ENCODE peak calls at places on chromosomes 4 and X, in four cellular contexts. I is mesenchymal stem cell, P is mesendoderm, H is H9. B is an unnamed sample.

GRCh38 chr4:81565137-81565870 is 93.6 kb upstream of the RASGEF1B start:
- DNase-seq in H (no peak), I (peak), P (peak), B (no peak)

GRCh38 chr4:125368161-125368560 is 53.4 kb downstream of the FAT4 start:
- DNase-seq in I (peak), P (no peak), H (no peak), B (peak)

GRCh38 chr4:19739101-19739651 is 512.5 kb upstream of the SLIT2 start:
- DNase-seq in I (peak), P (peak), H (no peak), B (peak)

GRCh38 chr4:148367756-148368155 is 74.5 kb downstream of the NR3C2 start:
- DNase-seq in P (no peak), H (no peak), I (no peak), B (no peak)

GRCh38 chrX:39910651-39911050 is 187.1 kb downstream of the BCOR start:
- DNase-seq in I (no peak), H (no peak), P (no peak), B (no peak)

GRCh38 chr4:155026715-155027114 is 181.7 kb upstream of the NPY2R start:
- DNase-seq in P (no peak), H (no peak), I (no peak), B (no peak)

GRCh38 chr4:67288964-67289363 is 256.3 kb downstream of the CENPC start:
- DNase-seq in P (peak), H (peak), I (peak), B (no peak)

GRCh38 chr4:150004481-150004880 is 73.8 kb upstream of the DCLK2 start:
- DNase-seq in I (peak), P (no peak), H (no peak), B (peak)

GRCh38 chrX:130702867-130703707 is 199.9 kb downstream of the ENOX2 start:
- DNase-seq in P (no peak), H (no peak), I (peak), B (no peak)

GRCh38 chrX:49082472-49082871 is 2.8 kb upstream of the WDR45 start:
- DNase-seq in P (no peak), I (no peak), H (no peak), B (no peak)

GRCh38 chr4:73211968-73212367 is 46.6 kb downstream of the ANKRD17 start:
- DNase-seq in H (no peak), P (no peak), I (no peak), B (no peak)

GRCh38 chr4:37885496-37885895 is 5.4 kb upstream of the TBC1D1 start:
- DNase-seq in H (no peak), I (no peak), P (no peak), B (peak)

GRCh38 chrX:103699243-103699642 is 11.5 kb upstream of the TMEM31 start:
- DNase-seq in P (no peak), H (no peak), I (no peak), B (no peak)

GRCh38 chrX:43703211-43703791 is 47.2 kb downstream of the MAOA start:
- DNase-seq in H (no peak), P (no peak), I (peak), B (peak)

GRCh38 chrX:44400588-44400987 is 57.1 kb upstream of the EFHC2 start:
- DNase-seq in H (no peak), P (no peak), I (peak), B (peak)

GRCh38 chrX:56343231-56343630 is 111.1 kb downstream of the KLF8 start:
- DNase-seq in I (no peak), P (peak), H (no peak), B (no peak)

GRCh38 chr4:139783761-139784484 is 118.3 kb downstream of the MGST2 start:
- DNase-seq in H (no peak), I (no peak), P (peak), B (no peak)
- H2BK5ac ChIP-seq in H (no peak), I (no peak), P (no peak), B (no peak)

GRCh38 chr4:77073981-77074865 is 1.6 kb downstream of the CCNI start:
- DNase-seq in I (no peak), H (no peak), P (no peak), B (no peak)

GRCh38 chr4:77076889-77077635 is 1.3 kb upstream of the CCNI start:
- DNase-seq in P (no peak), H (no peak), I (no peak), B (no peak)

GRCh38 chr4:77073106-77073858 is 2.5 kb downstream of the CCNI start:
- DNase-seq in I (peak), P (no peak), H (no peak), B (peak)

GRCh38 chr4:77075869-77076801 is at the start of gene CCNI:
- DNase-seq in P (peak), I (peak), H (peak), B (peak)

GRCh38 chr4:77074961-77075855 is 581 bp downstream of the CCNI start:
- DNase-seq in I (peak), H (peak), P (peak), B (peak)
- H2BK5ac ChIP-seq in I (peak), H (no peak), P (peak), B (peak)

DNA sequence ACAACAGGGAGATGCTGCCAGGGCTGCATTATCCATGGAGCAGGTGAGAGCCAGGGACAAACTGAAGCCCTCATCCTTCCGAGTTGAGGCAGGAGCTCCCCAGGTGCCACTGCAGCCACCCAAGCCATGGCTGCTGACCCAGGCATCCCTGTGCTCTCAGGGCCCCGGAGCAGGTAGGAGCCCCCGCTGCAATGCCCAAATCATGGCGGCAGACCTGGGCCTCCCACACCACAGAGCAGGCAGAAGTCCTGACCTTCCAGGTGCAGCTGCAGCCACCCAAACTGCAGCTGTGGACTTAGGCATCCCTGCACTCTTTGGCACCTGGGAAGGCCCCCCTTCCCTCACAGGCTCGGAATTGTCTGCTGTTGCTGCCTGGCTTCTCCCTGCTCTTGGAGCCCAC is 443.6 kb downstream of the ARAP2 start:
- DNase-seq in I (no peak), H (no peak), P (no peak), B (no peak)
- H2BK5ac ChIP-seq in I (no peak), H (no peak), P (no peak), B (no peak)

DNA sequence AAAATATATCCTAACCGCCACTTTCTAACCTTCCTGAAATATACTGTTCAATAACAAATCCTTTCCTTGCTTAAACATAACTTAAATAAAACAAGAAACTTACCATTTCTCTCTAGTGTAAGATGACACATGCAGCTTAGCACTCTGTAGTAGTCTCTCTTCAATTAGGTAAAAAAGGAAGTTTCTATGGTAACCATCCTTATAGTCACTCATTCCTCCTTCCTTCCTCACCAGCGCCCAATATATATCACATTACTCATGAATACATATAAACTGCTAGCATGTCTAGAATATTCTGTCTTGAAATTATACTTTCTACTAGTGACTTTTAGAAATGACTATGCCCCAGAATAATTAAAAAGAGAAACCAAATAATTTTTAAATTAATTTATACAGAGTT is 112.2 kb downstream of the SNCA start:
- DNase-seq in I (peak), H (no peak), P (peak), B (peak)
- H2BK5ac ChIP-seq in I (no peak), H (no peak), P (no peak), B (peak)

GRCh38 chr4:140180577-140180976 is 26.6 kb upstream of the MAML3 start:
- DNase-seq in I (no peak), P (no peak), H (no peak), B (no peak)
- H2BK5ac ChIP-seq in I (no peak), P (no peak), H (no peak), B (no peak)